ENCODE peak calls at places on chromosome 10, in eight cellular contexts. B, I, J, D, E, W, U and T are unnamed samples.

GRCh38 chr10:28959850-28960501 is 282.7 kb downstream of the BAMBI start:
- DNase-seq in W (no peak), I (no peak), E (no peak), D (no peak), U (no peak), B (no peak), J (peak), T (no peak)

GRCh38 chr10:79210672-79211071 is 136.6 kb upstream of the PPIF start:
- DNase-seq in E (no peak), B (no peak), W (no peak), I (no peak), U (no peak), J (no peak), D (no peak), T (no peak)

GRCh38 chr10:81179805-81180452 is 642.2 kb downstream of the SH2D4B start:
- DNase-seq in E (no peak), U (no peak), B (peak), I (no peak), W (no peak), D (peak), J (no peak), T (no peak)

GRCh38 chr10:113052076-113052830 is 102.2 kb downstream of the TCF7L2 start:
- DNase-seq in J (no peak), W (no peak), B (no peak), E (no peak), U (no peak), I (no peak), D (no peak), T (peak)

GRCh38 chr10:18214692-18215563 is 74.7 kb downstream of the CACNB2 start:
- DNase-seq in J (peak), W (no peak), U (peak), D (peak), E (no peak), I (no peak), B (peak), T (peak)

GRCh38 chr10:62732841-62733653 is 71.5 kb upstream of the ADO start:
- DNase-seq in D (peak), E (no peak), U (peak), I (peak), J (peak), B (no peak), W (no peak), T (no peak)

GRCh38 chr10:87816842-87817178 is 1.2 kb downstream of the ATAD1 start:
- DNase-seq in W (no peak), B (peak), D (no peak), I (no peak), J (no peak), U (no peak), E (no peak), T (no peak)

GRCh38 chr10:6067457-6067856 is 5.3 kb upstream of the IL2RA start:
- DNase-seq in U (no peak), B (no peak), J (no peak), I (no peak), D (no peak), W (no peak), E (peak), T (no peak)

GRCh38 chr10:118870467-118871243 is 115.9 kb upstream of the CACUL1 start:
- DNase-seq in D (peak), W (peak), I (no peak), B (peak), U (peak), E (no peak), J (peak), T (peak)

GRCh38 chr10:69180525-69181204 is 631 bp downstream of the SUPV3L1 start:
- DNase-seq in I (no peak), E (no peak), U (peak), W (no peak), B (no peak), D (no peak), J (peak), T (no peak)

GRCh38 chr10:62735464-62736188 is 68.9 kb upstream of the ADO start:
- DNase-seq in U (peak), J (peak), D (no peak), E (no peak), I (no peak), W (no peak), B (no peak), T (no peak)

GRCh38 chr10:91190876-91191580 is 29.4 kb upstream of the PCGF5 start:
- DNase-seq in B (no peak), I (no peak), E (no peak), D (no peak), U (peak), W (no peak), J (peak), T (no peak)